ENCODE peak calls at places on chromosome 1, in six cellular contexts. V is memory B cell, T is NCI-H1105, L is iris pigment epithelial cell, Q is KBM-7, E is ureter. F is an unnamed sample.

GRCh38 chr1:171883844-171884243 is 42.5 kb downstream of the DNM3 start:
- DNase-seq in V (no peak), T (no peak), L (no peak), Q (no peak), E (no peak), F (no peak)

GRCh38 chr1:200372095-200372884 is 37.5 kb downstream of the ZNF281 start:
- DNase-seq in V (no peak), T (no peak), L (peak; percentile 90), Q (no peak), E (no peak), F (no peak)

GRCh38 chr1:50265790-50266314 is 157.1 kb downstream of the ELAVL4 start:
- DNase-seq in V (no peak), T (no peak), L (peak; percentile 63), Q (no peak), E (no peak), F (no peak)

GRCh38 chr1:107683198-107683657 is 281.8 kb downstream of the VAV3 start:
- DNase-seq in V (no peak), T (peak; percentile 18), L (no peak), Q (no peak), E (no peak), F (peak; percentile 5)

GRCh38 chr1:156586892-156587477 is 4.6 kb upstream of the NAXE start:
- DNase-seq in V (no peak), T (no peak), L (no peak), Q (no peak), E (no peak), F (no peak)

GRCh38 chr1:115251856-115252255 is 86.2 kb downstream of the NGF start:
- DNase-seq in V (no peak), T (no peak), L (peak; percentile 96), Q (no peak), E (no peak), F (no peak)

GRCh38 chr1:223403184-223403815 is 10.1 kb downstream of the CCDC185 start:
- DNase-seq in V (no peak), T (peak; percentile 48), L (no peak), Q (no peak), E (no peak), F (no peak)

GRCh38 chr1:226946841-226947240 is 6.7 kb downstream of the COQ8A start:
- DNase-seq in V (no peak), T (no peak), L (no peak), Q (no peak), E (no peak), F (peak; percentile 14)

GRCh38 chr1:157113631-157114030 is 14.0 kb upstream of the ETV3L start:
- DNase-seq in V (no peak), T (no peak), L (no peak), Q (no peak), E (no peak), F (no peak)

GRCh38 chr1:166910396-166910994 is 34.4 kb upstream of the TADA1 start:
- DNase-seq in V (peak; percentile 52), T (peak; percentile 79), L (peak; percentile 87), Q (peak; percentile 90), E (peak; percentile 84), F (peak; percentile 95)

GRCh38 chr1:63277195-63278192 is 44.9 kb upstream of the FOXD3 start:
- DNase-seq in V (no peak), T (no peak), L (no peak), Q (no peak), E (no peak), F (no peak)

GRCh38 chr1:7235871-7236472 is 450.7 kb downstream of the CAMTA1 start:
- DNase-seq in V (no peak), T (no peak), L (no peak), Q (no peak), E (no peak), F (no peak)

GRCh38 chr1:192538407-192539311 is 36.9 kb upstream of the RGS1 start:
- DNase-seq in V (no peak), T (no peak), L (peak; percentile 40), Q (no peak), E (no peak), F (peak; percentile 1)

GRCh38 chr1:196152086-196152485 is 456.2 kb downstream of the KCNT2 start:
- DNase-seq in V (no peak), T (no peak), L (peak; percentile 32), Q (no peak), E (no peak), F (peak; percentile 15)

GRCh38 chr1:218481116-218481775 is 136.1 kb downstream of the TGFB2 start:
- DNase-seq in V (no peak), T (no peak), L (no peak), Q (no peak), E (no peak), F (no peak)

GRCh38 chr1:200979574-200980451 is 43.7 kb downstream of the KIF21B start:
- DNase-seq in V (peak; percentile 66), T (peak; percentile 16), L (peak; percentile 14), Q (peak; percentile 81), E (no peak), F (peak; percentile 38)

GRCh38 chr1:52054496-52055065 is 410 bp downstream of the TXNDC12 start:
- DNase-seq in V (no peak), T (no peak), L (no peak), Q (no peak), E (no peak), F (no peak)

F was measured in DMS153.